ENCODE peak calls at places on chromosomes 13 and 19, in nine cellular contexts. N, A, M, H, W, U, L, C and K are unnamed samples.

GRCh38 chr19:1248454-1249297 is at the start of gene MIDN:
- DNase-seq in N (peak; percentile 86), A (no peak), M (peak; percentile 87), H (peak; percentile 80), W (peak; percentile 89), U (no peak), L (peak; percentile 92), C (peak; percentile 82), K (peak; percentile 78)

GRCh38 chr13:77026255-77026782 is 640 bp downstream of the FBXL3 start:
- DNase-seq in N (peak; percentile 67), A (no peak), M (peak; percentile 54), H (peak; percentile 77), W (peak; percentile 83), U (peak; percentile 44), L (peak; percentile 79), C (peak; percentile 52), K (peak; percentile 61)

GRCh38 chr13:110271313-110271712 is 35.6 kb downstream of the COL4A1 start:
- DNase-seq in N (no peak), A (no peak), M (no peak), H (no peak), W (no peak), U (no peak), L (no peak), C (no peak), K (no peak)

GRCh38 chr19:38273499-38273898 is 9.1 kb downstream of the SPINT2 start:
- DNase-seq in N (no peak), A (no peak), M (no peak), H (no peak), W (no peak), U (no peak), L (no peak), C (no peak), K (no peak)

GRCh38 chr19:33683881-33684549 is 62.3 kb downstream of the CHST8 start:
- DNase-seq in N (peak; percentile 90), A (no peak), M (peak; percentile 32), H (no peak), W (peak; percentile 17), U (no peak), L (peak; percentile 62), C (no peak), K (peak; percentile 46)

GRCh38 chr19:3062165-3063105 is at the start of gene TLE5:
- DNase-seq in N (no peak), A (no peak), M (peak; percentile 35), H (peak; percentile 73), W (peak; percentile 86), U (no peak), L (peak; percentile 89), C (peak; percentile 55), K (peak; percentile 47)

GRCh38 chr19:5001547-5002131 is 32.7 kb downstream of the KDM4B start:
- DNase-seq in N (peak; percentile 61), A (no peak), M (peak; percentile 65), H (peak; percentile 26), W (peak; percentile 54), U (no peak), L (peak; percentile 71), C (no peak), K (peak; percentile 76)

GRCh38 chr13:112965103-112965502 is 3.9 kb upstream of the MCF2L start:
- DNase-seq in N (no peak), A (no peak), M (no peak), H (no peak), W (no peak), U (no peak), L (no peak), C (no peak), K (no peak)

GRCh38 chr19:23789246-23789645 is 30.6 kb upstream of the ZNF681 start:
- DNase-seq in N (no peak), A (no peak), M (no peak), H (no peak), W (no peak), U (no peak), L (no peak), C (no peak), K (no peak)

GRCh38 chr19:19514215-19514633 is 1.1 kb downstream of the TSSK6 start:
- DNase-seq in N (no peak), A (no peak), M (no peak), H (no peak), W (no peak), U (no peak), L (no peak), C (no peak), K (no peak)

GRCh38 chr19:17405250-17406038 is at the start of gene BST2:
- DNase-seq in N (peak; percentile 64), A (peak; percentile 49), M (peak; percentile 64), H (no peak), W (peak; percentile 95), U (no peak), L (peak; percentile 62), C (no peak), K (no peak)

GRCh38 chr19:17867087-17867486 is 4.7 kb upstream of the SLC5A5 start:
- DNase-seq in N (peak; percentile 45), A (no peak), M (no peak), H (no peak), W (no peak), U (no peak), L (no peak), C (no peak), K (no peak)

GRCh38 chr19:47711652-47712239 is 1.5 kb upstream of the EHD2 start:
- DNase-seq in N (no peak), A (no peak), M (no peak), H (no peak), W (no peak), U (no peak), L (no peak), C (no peak), K (no peak)

GRCh38 chr19:16062789-16063188 is 13.5 kb upstream of the TPM4 start:
- DNase-seq in N (peak; percentile 75), A (no peak), M (peak; percentile 65), H (peak; percentile 72), W (peak; percentile 72), U (peak; percentile 66), L (peak; percentile 50), C (no peak), K (peak; percentile 73)

GRCh38 chr13:101869553-101869952 is 417.1 kb downstream of the ITGBL1 start:
- DNase-seq in N (no peak), A (no peak), M (no peak), H (no peak), W (no peak), U (no peak), L (no peak), C (no peak), K (no peak)

GRCh38 chr13:61286148-61286745 is 129.4 kb downstream of the PCDH20 start:
- DNase-seq in N (peak; percentile 53), A (no peak), M (no peak), H (no peak), W (peak; percentile 37), U (no peak), L (no peak), C (no peak), K (peak; percentile 42)

GRCh38 chr19:10408511-10409291 is 5.4 kb upstream of the CDC37 start:
- DNase-seq in N (no peak), A (no peak), M (no peak), H (no peak), W (peak; percentile 62), U (no peak), L (no peak), C (no peak), K (no peak)

GRCh38 chr13:32165791-32166190 is 134.2 kb downstream of the FRY start:
- DNase-seq in N (no peak), A (peak; percentile 43), M (no peak), H (no peak), W (no peak), U (no peak), L (no peak), C (no peak), K (no peak)

GRCh38 chr19:17491287-17491686 is 20.2 kb upstream of the PGLS start:
- DNase-seq in N (no peak), A (no peak), M (no peak), H (no peak), W (no peak), U (no peak), L (no peak), C (no peak), K (no peak)

GRCh38 chr19:49499030-49499670 is 2.9 kb downstream of the RPS11 start:
- DNase-seq in N (no peak), A (no peak), M (no peak), H (peak; percentile 33), W (no peak), U (no peak), L (no peak), C (no peak), K (no peak)